ENCODE peak calls at places on chromosomes 5 and 9, in nine cellular contexts. One of them, this sample, is unnamed.

GRCh38 chr5:81425569-81425968 is 31.6 kb upstream of the ACOT12 start:
- DNase-seq in HCT116: peak; percentile 28
- DNase-seq in mammary epithelial cell: peak; percentile 27
- DNase-seq in astrocyte: peak; percentile 31
- DNase-seq in PC-9: peak; percentile 2
- DNase-seq in MM.1S: peak; percentile 49
- DNase-seq in neural progenitor cell: peak; percentile 55
- DNase-seq in hepatocyte: peak; percentile 71
- DNase-seq in fibroblast of lung: peak; percentile 74
- DNase-seq in this sample: peak; percentile 68

GRCh38 chr5:167920589-167920988 is 370.9 kb upstream of the WWC1 start:
- DNase-seq in neural progenitor cell: no peak
- DNase-seq in mammary epithelial cell: peak; percentile 22
- DNase-seq in fibroblast of lung: no peak
- DNase-seq in astrocyte: no peak
- DNase-seq in PC-9: no peak
- DNase-seq in HCT116: no peak
- DNase-seq in MM.1S: no peak
- DNase-seq in hepatocyte: no peak
- DNase-seq in this sample: peak; percentile 59

GRCh38 chr5:178644826-178645545 is 18.1 kb upstream of the CLK4 start:
- DNase-seq in astrocyte: peak; percentile 20
- DNase-seq in PC-9: no peak
- DNase-seq in HCT116: no peak
- DNase-seq in hepatocyte: no peak
- DNase-seq in fibroblast of lung: no peak
- DNase-seq in MM.1S: no peak
- DNase-seq in mammary epithelial cell: peak; percentile 67
- DNase-seq in neural progenitor cell: no peak
- DNase-seq in this sample: peak; percentile 63

GRCh38 chr5:73619606-73620334 is 6.2 kb upstream of the ARHGEF28 start:
- DNase-seq in MM.1S: no peak
- DNase-seq in neural progenitor cell: no peak
- DNase-seq in HCT116: no peak
- DNase-seq in PC-9: no peak
- DNase-seq in astrocyte: no peak
- DNase-seq in fibroblast of lung: no peak
- DNase-seq in mammary epithelial cell: no peak
- DNase-seq in hepatocyte: no peak
- DNase-seq in this sample: no peak

GRCh38 chr5:116032094-116032517 is at the start of gene ARL14EPL:
- DNase-seq in HCT116: peak; percentile 99
- DNase-seq in mammary epithelial cell: peak; percentile 71
- DNase-seq in hepatocyte: peak; percentile 64
- DNase-seq in PC-9: peak; percentile 58
- DNase-seq in MM.1S: no peak
- DNase-seq in fibroblast of lung: peak; percentile 94
- DNase-seq in astrocyte: peak; percentile 88
- DNase-seq in neural progenitor cell: peak; percentile 18
- DNase-seq in this sample: peak; percentile 89

GRCh38 chr5:147348046-147348445 is 113.2 kb downstream of the STK32A start:
- DNase-seq in MM.1S: no peak
- DNase-seq in neural progenitor cell: no peak
- DNase-seq in hepatocyte: no peak
- DNase-seq in fibroblast of lung: peak; percentile 11
- DNase-seq in PC-9: no peak
- DNase-seq in HCT116: no peak
- DNase-seq in astrocyte: peak; percentile 43
- DNase-seq in mammary epithelial cell: peak; percentile 2
- DNase-seq in this sample: peak; percentile 50

GRCh38 chr9:18385676-18386075 is 88.3 kb upstream of the ADAMTSL1 start:
- DNase-seq in HCT116: no peak
- DNase-seq in mammary epithelial cell: no peak
- DNase-seq in fibroblast of lung: no peak
- DNase-seq in neural progenitor cell: no peak
- DNase-seq in PC-9: no peak
- DNase-seq in hepatocyte: no peak
- DNase-seq in astrocyte: peak; percentile 42
- DNase-seq in MM.1S: no peak
- DNase-seq in this sample: peak; percentile 81

GRCh38 chr5:58582411-58583393 is at the start of gene RAB3C:
- DNase-seq in astrocyte: peak; percentile 86
- DNase-seq in PC-9: peak; percentile 82
- DNase-seq in mammary epithelial cell: peak; percentile 91
- DNase-seq in fibroblast of lung: peak; percentile 92
- DNase-seq in MM.1S: peak; percentile 94
- DNase-seq in HCT116: peak; percentile 44
- DNase-seq in neural progenitor cell: peak; percentile 97
- DNase-seq in hepatocyte: peak; percentile 96
- DNase-seq in this sample: peak; percentile 97

GRCh38 chr5:172407861-172408260 is 46.5 kb downstream of the SH3PXD2B start:
- DNase-seq in PC-9: peak; percentile 77
- DNase-seq in hepatocyte: no peak
- DNase-seq in MM.1S: no peak
- DNase-seq in mammary epithelial cell: peak; percentile 78
- DNase-seq in astrocyte: peak; percentile 86
- DNase-seq in fibroblast of lung: peak; percentile 39
- DNase-seq in HCT116: no peak
- DNase-seq in neural progenitor cell: no peak
- DNase-seq in this sample: peak; percentile 94

GRCh38 chr9:128081052-128081451 is 13.0 kb downstream of the SLC25A25 start:
- DNase-seq in PC-9: no peak
- DNase-seq in astrocyte: peak; percentile 81
- DNase-seq in HCT116: no peak
- DNase-seq in MM.1S: peak; percentile 78
- DNase-seq in hepatocyte: peak; percentile 76
- DNase-seq in mammary epithelial cell: no peak
- DNase-seq in neural progenitor cell: peak; percentile 81
- DNase-seq in fibroblast of lung: peak; percentile 99
- DNase-seq in this sample: peak; percentile 87

GRCh38 chr9:115267788-115268187 is 149.8 kb upstream of the TNC start:
- DNase-seq in mammary epithelial cell: no peak
- DNase-seq in hepatocyte: peak; percentile 43
- DNase-seq in PC-9: no peak
- DNase-seq in neural progenitor cell: peak; percentile 31
- DNase-seq in astrocyte: no peak
- DNase-seq in fibroblast of lung: no peak
- DNase-seq in HCT116: no peak
- DNase-seq in MM.1S: no peak
- DNase-seq in this sample: peak; percentile 52

GRCh38 chr5:59648949-59649921 is 244.3 kb downstream of the PDE4D start:
- DNase-seq in neural progenitor cell: no peak
- DNase-seq in astrocyte: peak; percentile 90
- DNase-seq in hepatocyte: peak; percentile 66
- DNase-seq in MM.1S: no peak
- DNase-seq in fibroblast of lung: no peak
- DNase-seq in PC-9: no peak
- DNase-seq in mammary epithelial cell: no peak
- DNase-seq in HCT116: no peak
- DNase-seq in this sample: no peak

GRCh38 chr5:94524841-94525697 is 93.3 kb downstream of the KIAA0825 start:
- DNase-seq in fibroblast of lung: peak; percentile 61
- DNase-seq in neural progenitor cell: peak; percentile 60
- DNase-seq in astrocyte: peak; percentile 34
- DNase-seq in hepatocyte: peak; percentile 39
- DNase-seq in PC-9: no peak
- DNase-seq in HCT116: peak; percentile 32
- DNase-seq in mammary epithelial cell: peak; percentile 21
- DNase-seq in MM.1S: peak; percentile 80
- DNase-seq in this sample: peak; percentile 56

GRCh38 chr5:179260324-179261070 is 84.8 kb downstream of the ADAMTS2 start:
- DNase-seq in PC-9: no peak
- DNase-seq in neural progenitor cell: no peak
- DNase-seq in MM.1S: no peak
- DNase-seq in fibroblast of lung: no peak
- DNase-seq in hepatocyte: peak; percentile 2
- DNase-seq in mammary epithelial cell: no peak
- DNase-seq in HCT116: no peak
- DNase-seq in astrocyte: no peak
- DNase-seq in this sample: no peak

GRCh38 chr5:87526131-87526530 is 113.4 kb upstream of the CCNH start:
- DNase-seq in hepatocyte: no peak
- DNase-seq in neural progenitor cell: peak; percentile 63
- DNase-seq in MM.1S: no peak
- DNase-seq in fibroblast of lung: no peak
- DNase-seq in HCT116: no peak
- DNase-seq in mammary epithelial cell: no peak
- DNase-seq in PC-9: peak; percentile 17
- DNase-seq in astrocyte: peak; percentile 54
- DNase-seq in this sample: no peak

GRCh38 chr5:68587181-68587580 is 371.6 kb downstream of the PIK3R1 start:
- DNase-seq in astrocyte: no peak
- DNase-seq in neural progenitor cell: no peak
- DNase-seq in PC-9: no peak
- DNase-seq in fibroblast of lung: no peak
- DNase-seq in HCT116: no peak
- DNase-seq in hepatocyte: no peak
- DNase-seq in mammary epithelial cell: no peak
- DNase-seq in MM.1S: no peak
- DNase-seq in this sample: peak; percentile 68

GRCh38 chr5:135830384-135831275 is 3.8 kb upstream of the SLC25A48 start:
- DNase-seq in PC-9: no peak
- DNase-seq in mammary epithelial cell: no peak
- DNase-seq in neural progenitor cell: no peak
- DNase-seq in HCT116: no peak
- DNase-seq in hepatocyte: no peak
- DNase-seq in MM.1S: no peak
- DNase-seq in astrocyte: no peak
- DNase-seq in fibroblast of lung: no peak
- DNase-seq in this sample: no peak

DNA sequence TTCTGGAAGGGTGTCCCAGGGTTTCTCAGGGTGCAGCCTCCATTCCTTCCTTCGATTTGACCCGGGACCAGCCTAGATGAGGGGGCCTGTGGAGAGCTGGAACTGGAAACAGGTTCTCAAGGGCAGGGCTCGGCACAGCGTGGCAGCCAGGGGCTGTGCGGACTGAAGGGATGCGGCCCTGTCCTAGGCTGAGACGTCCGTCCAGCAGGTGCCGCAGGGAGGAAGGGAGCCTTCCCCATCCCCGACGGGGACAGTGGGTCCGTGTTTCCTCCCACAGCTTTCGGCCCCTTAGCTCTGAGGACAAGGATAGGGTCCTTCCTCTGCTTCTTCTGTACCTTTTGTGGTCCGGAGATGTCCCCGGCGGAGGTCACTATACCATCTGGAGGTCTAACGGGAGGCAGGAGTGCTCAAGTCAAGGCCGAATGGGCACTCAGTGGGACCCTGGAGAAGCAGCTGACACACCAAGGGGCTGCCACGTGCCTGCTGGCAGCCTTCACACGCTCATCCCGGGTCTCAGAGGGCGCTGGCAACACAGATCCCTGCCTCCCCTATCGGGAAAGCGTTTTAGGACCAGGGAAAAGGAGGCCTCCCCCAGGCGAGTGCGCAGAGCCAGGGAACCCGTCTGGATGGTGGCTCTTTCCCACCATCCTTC is 49.9 kb downstream of the USP20 start:
- DNase-seq in HCT116: no peak
- DNase-seq in MM.1S: peak; percentile 57
- DNase-seq in PC-9: no peak
- DNase-seq in mammary epithelial cell: no peak
- DNase-seq in neural progenitor cell: peak; percentile 37
- DNase-seq in fibroblast of lung: no peak
- DNase-seq in hepatocyte: no peak
- DNase-seq in astrocyte: no peak
- DNase-seq in this sample: peak; percentile 68
- H2AFZ ChIP-seq in HCT116: no peak overlapping the region
- H2AFZ ChIP-seq in MM.1S: peak overlapping the region; percentile 62
- H2AFZ ChIP-seq in PC-9: peak overlapping the region; percentile 58
- H2AFZ ChIP-seq in mammary epithelial cell: peak overlapping the region; percentile 81
- H2AFZ ChIP-seq in neural progenitor cell: no peak overlapping the region
- H2AFZ ChIP-seq in fibroblast of lung: peak overlapping the region; percentile 58
- H2AFZ ChIP-seq in hepatocyte: peak overlapping the region; percentile 72
- H2AFZ ChIP-seq in astrocyte: peak overlapping the region; percentile 43
- H2AFZ ChIP-seq in this sample: peak overlapping the region; percentile 54

GRCh38 chr5:1851290-1851934 is 31.3 kb downstream of the IRX4 start:
- DNase-seq in HCT116: no peak
- DNase-seq in hepatocyte: no peak
- DNase-seq in neural progenitor cell: peak; percentile 48
- DNase-seq in mammary epithelial cell: no peak
- DNase-seq in astrocyte: no peak
- DNase-seq in MM.1S: no peak
- DNase-seq in PC-9: no peak
- DNase-seq in fibroblast of lung: no peak
- DNase-seq in this sample: no peak
- TF ChIP-seq EZH2 in HCT116: no peak
- TF ChIP-seq EZH2 in hepatocyte: peak; percentile 30
- TF ChIP-seq EZH2 in neural progenitor cell: peak; percentile 60
- TF ChIP-seq EZH2 in mammary epithelial cell: no peak
- TF ChIP-seq EZH2 in astrocyte: peak; percentile 36
- TF ChIP-seq EZH2 in MM.1S: no peak
- TF ChIP-seq EZH2 in PC-9: peak; percentile 56
- TF ChIP-seq EZH2 in fibroblast of lung: no peak
- TF ChIP-seq EZH2 in this sample: peak; percentile 20

DNA sequence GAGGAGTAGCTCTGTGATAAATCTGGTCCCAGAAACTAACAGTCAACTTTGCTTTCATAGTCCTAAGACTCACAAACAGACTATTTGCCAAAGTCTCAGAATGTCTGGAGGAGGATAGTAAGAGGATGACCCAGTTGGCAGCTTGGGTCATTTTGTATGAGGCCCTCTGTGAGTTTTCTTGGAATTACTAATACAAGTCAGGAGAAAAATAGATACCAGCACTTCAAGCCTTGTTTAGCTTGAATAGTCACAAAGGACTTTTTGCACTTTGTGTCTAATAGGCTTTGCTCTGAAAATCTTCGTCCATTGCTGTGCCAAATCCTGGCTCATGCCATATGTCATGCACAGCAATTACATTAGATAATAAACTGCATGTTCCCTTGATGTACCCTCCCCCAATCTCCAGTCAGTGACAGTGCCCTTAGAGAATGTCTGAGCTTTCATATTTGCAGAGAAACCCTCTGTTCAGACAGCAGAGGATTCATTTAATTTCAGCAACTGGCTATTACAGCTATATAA is 612.8 kb downstream of the CSNK1G3 start:
- DNase-seq in hepatocyte: no peak
- DNase-seq in astrocyte: no peak
- DNase-seq in neural progenitor cell: no peak
- DNase-seq in MM.1S: no peak
- DNase-seq in fibroblast of lung: peak; percentile 12
- DNase-seq in mammary epithelial cell: no peak
- DNase-seq in PC-9: no peak
- DNase-seq in HCT116: no peak
- DNase-seq in this sample: peak; percentile 34
- H2AFZ ChIP-seq in hepatocyte: no peak overlapping the region
- H2AFZ ChIP-seq in astrocyte: no peak overlapping the region
- H2AFZ ChIP-seq in neural progenitor cell: no peak overlapping the region
- H2AFZ ChIP-seq in MM.1S: no peak overlapping the region
- H2AFZ ChIP-seq in fibroblast of lung: no peak overlapping the region
- H2AFZ ChIP-seq in mammary epithelial cell: no peak overlapping the region
- H2AFZ ChIP-seq in PC-9: no peak overlapping the region
- H2AFZ ChIP-seq in HCT116: no peak overlapping the region
- H2AFZ ChIP-seq in this sample: no peak overlapping the region

DNA sequence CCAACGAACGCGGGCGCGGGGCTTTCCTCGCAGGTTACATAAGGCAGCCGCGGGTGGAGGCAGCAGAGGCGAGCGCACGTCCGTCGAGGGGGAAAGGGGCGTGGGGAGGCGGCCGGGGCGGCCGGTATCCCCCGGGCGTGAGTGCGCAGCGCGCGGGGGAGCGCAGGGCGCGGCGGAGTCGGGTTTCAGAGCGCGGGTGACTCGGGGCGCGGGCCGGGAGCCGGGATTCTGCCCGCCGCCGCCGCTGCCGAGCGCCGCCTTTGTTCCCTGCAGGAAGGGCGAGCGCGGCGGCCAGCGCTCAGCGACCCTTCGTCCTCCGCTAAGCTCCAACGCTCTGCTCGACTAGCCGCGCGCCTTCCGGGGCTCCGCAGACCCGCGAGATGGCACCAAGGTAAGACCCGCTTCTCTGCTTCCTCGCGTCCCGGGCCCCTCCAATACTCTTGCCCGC is at the start of gene COL15A1:
- DNase-seq in mammary epithelial cell: peak; percentile 5
- DNase-seq in astrocyte: no peak
- DNase-seq in PC-9: no peak
- DNase-seq in hepatocyte: peak; percentile 50
- DNase-seq in fibroblast of lung: peak; percentile 29
- DNase-seq in neural progenitor cell: peak; percentile 86
- DNase-seq in HCT116: no peak
- DNase-seq in MM.1S: no peak
- DNase-seq in this sample: peak; percentile 61
- TF ChIP-seq EZH2 in mammary epithelial cell: no peak
- TF ChIP-seq EZH2 in astrocyte: peak; percentile 20
- TF ChIP-seq EZH2 in PC-9: no peak
- TF ChIP-seq EZH2 in hepatocyte: peak; percentile 15
- TF ChIP-seq EZH2 in fibroblast of lung: peak; percentile 12
- TF ChIP-seq EZH2 in neural progenitor cell: no peak
- TF ChIP-seq EZH2 in HCT116: no peak
- TF ChIP-seq EZH2 in MM.1S: no peak
- TF ChIP-seq EZH2 in this sample: no peak

This sample was measured in GM23248.